ENCODE peak calls at places on chromosome 19, in five cellular contexts. D is WTC11, G is Daoy, Q is GM12892, R is psoas muscle. I is an unnamed sample.

GRCh38 chr19:15404097-15404779 is 14.6 kb downstream of the AKAP8L start:
- DNase-seq in D (no peak), G (no peak), Q (no peak), R (no peak), I (no peak)

GRCh38 chr19:54457773-54458647 is 5.6 kb downstream of the LENG9 start:
- DNase-seq in D (no peak), G (no peak), Q (no peak), R (no peak), I (no peak)

GRCh38 chr19:48342841-48343540 is 17.6 kb downstream of the EMP3 start:
- DNase-seq in D (no peak), G (peak), Q (no peak), R (no peak), I (no peak)

GRCh38 chr19:32652893-32653625 is 21.9 kb downstream of the ANKRD27 start:
- DNase-seq in D (no peak), G (no peak), Q (no peak), R (peak), I (peak)

GRCh38 chr19:48351341-48351752 is 12.4 kb downstream of the TMEM143 start:
- DNase-seq in D (peak), G (peak), Q (peak), R (peak), I (peak)

GRCh38 chr19:16188521-16188920 is 3.3 kb downstream of the FAM32A start:
- DNase-seq in D (no peak), G (no peak), Q (no peak), R (no peak), I (no peak)

GRCh38 chr19:7418575-7418974 is 69.8 kb downstream of the ARHGEF18 start:
- DNase-seq in D (no peak), G (no peak), Q (no peak), R (no peak), I (no peak)

GRCh38 chr19:11377237-11377636 is 2.8 kb downstream of the SWSAP1 start:
- DNase-seq in D (no peak), G (peak), Q (no peak), R (no peak), I (peak)

GRCh38 chr19:6952956-6953355 is 65.6 kb downstream of the ADGRE1 start:
- DNase-seq in D (no peak), G (no peak), Q (no peak), R (no peak), I (no peak)

GRCh38 chr19:34990578-34991192 is 9.4 kb upstream of the GRAMD1A start:
- DNase-seq in D (no peak), G (no peak), Q (no peak), R (no peak), I (no peak)

GRCh38 chr19:4028334-4029246 is 21.1 kb downstream of the PIAS4 start:
- DNase-seq in D (no peak), G (no peak), Q (no peak), R (no peak), I (no peak)

GRCh38 chr19:49217382-49217781 is 59.8 kb downstream of the TRPM4 start:
- DNase-seq in D (no peak), G (no peak), Q (no peak), R (peak), I (peak)

GRCh38 chr19:17184381-17184841 is 30.7 kb upstream of the USE1 start:
- DNase-seq in D (no peak), G (no peak), Q (no peak), R (no peak), I (no peak)

GRCh38 chr19:31278555-31279435 is 70.4 kb downstream of the TSHZ3 start:
- DNase-seq in D (no peak), G (no peak), Q (no peak), R (no peak), I (no peak)

GRCh38 chr19:40503300-40503699 is 36.5 kb downstream of the SPTBN4 start:
- DNase-seq in D (peak), G (no peak), Q (no peak), R (no peak), I (no peak)

GRCh38 chr19:44741841-44742352 is 6.6 kb upstream of the BCL3 start:
- DNase-seq in D (no peak), G (peak), Q (no peak), R (peak), I (peak)

GRCh38 chr19:46192990-46193650 is 36.4 kb upstream of the IGFL1 start:
- DNase-seq in D (no peak), G (peak), Q (no peak), R (peak), I (peak)

GRCh38 chr19:36112678-36113077 is 1.7 kb downstream of the OVOL3 start:
- DNase-seq in D (no peak), G (no peak), Q (no peak), R (no peak), I (no peak)

GRCh38 chr19:18763674-18764590 is 27.2 kb downstream of the COMP start:
- DNase-seq in D (no peak), G (peak), Q (no peak), R (peak), I (peak)

GRCh38 chr19:588093-588742 is 1.5 kb upstream of the HCN2 start:
- DNase-seq in D (peak), G (peak), Q (peak), R (peak), I (peak)

GRCh38 chr19:3045885-3046603 is 16.3 kb downstream of the TLE5 start:
- DNase-seq in D (peak), G (no peak), Q (no peak), R (no peak), I (no peak)

GRCh38 chr19:15583346-15583745 is 31.7 kb upstream of the CYP4F8 start:
- DNase-seq in D (no peak), G (no peak), Q (no peak), R (no peak), I (no peak)

GRCh38 chr19:29040291-29040690 is 172.7 kb downstream of the UQCRFS1 start:
- DNase-seq in D (no peak), G (no peak), Q (no peak), R (peak), I (no peak)

GRCh38 chr19:54172764-54173699 is at the start of gene TMC4:
- DNase-seq in D (peak), G (no peak), Q (no peak), R (no peak), I (no peak)

GRCh38 chr19:41578886-41579285 is 2.9 kb downstream of the CEACAM21 start:
- DNase-seq in D (no peak), G (no peak), Q (no peak), R (no peak), I (no peak)

GRCh38 chr19:9709305-9709704 is 34.4 kb upstream of the ZNF562 start:
- DNase-seq in D (no peak), G (no peak), Q (no peak), R (no peak), I (no peak)

GRCh38 chr19:17125728-17126677 is 50.4 kb downstream of the MYO9B start:
- DNase-seq in D (no peak), G (no peak), Q (peak), R (peak), I (no peak)

GRCh38 chr19:45063851-45064801 is 12.2 kb downstream of the ZNF296 start:
- DNase-seq in D (no peak), G (no peak), Q (no peak), R (no peak), I (no peak)

GRCh38 chr19:4988770-4989251 is 19.9 kb downstream of the KDM4B start:
- DNase-seq in D (no peak), G (peak), Q (no peak), R (peak), I (peak)

GRCh38 chr19:1244693-1245451 is 3.3 kb downstream of the ATP5F1D start:
- DNase-seq in D (no peak), G (no peak), Q (no peak), R (peak), I (peak)

GRCh38 chr19:2089001-2089711 is 7.0 kb downstream of the MOB3A start:
- DNase-seq in D (no peak), G (peak), Q (no peak), R (no peak), I (peak)

GRCh38 chr19:4059931-4060620 is 6.6 kb downstream of the ZBTB7A start:
- DNase-seq in D (no peak), G (no peak), Q (peak), R (peak), I (no peak)

GRCh38 chr19:10651821-10652220 is 2.3 kb upstream of the ILF3 start:
- DNase-seq in D (no peak), G (no peak), Q (no peak), R (no peak), I (no peak)

GRCh38 chr19:47842941-47843340 is 16.1 kb upstream of the TPRX2 start:
- DNase-seq in D (no peak), G (no peak), Q (no peak), R (no peak), I (no peak)

GRCh38 chr19:54203151-54203611 is 2.5 kb downstream of the RPS9 start:
- DNase-seq in D (no peak), G (no peak), Q (no peak), R (no peak), I (peak)

GRCh38 chr19:51931921-51932320 is 4.6 kb downstream of the ZNF613 start:
- DNase-seq in D (no peak), G (no peak), Q (no peak), R (no peak), I (no peak)

GRCh38 chr19:5572556-5573286 is 5.0 kb upstream of the TINCR start:
- DNase-seq in D (no peak), G (no peak), Q (no peak), R (no peak), I (no peak)

I was measured in MG63.